ENCODE peak calls at places on chromosomes 16 and 17, in six cellular contexts. L is CD4-positive, alpha-beta memory T cell; N is lung; D is thoracic aorta; Z is dorsolateral prefrontal cortex; C is heart left ventricle. E is an unnamed sample.

GRCh38 chr16:8721693-8722348 is 47.4 kb downstream of the ABAT start:
- DNase-seq in L (no peak), N (no peak), D (no peak), Z (no peak), C (no peak), E (no peak)

GRCh38 chr16:87951550-87952538 is 610 bp downstream of the BANP start:
- DNase-seq in L (no peak), N (no peak), D (no peak), Z (no peak), C (no peak), E (peak)

GRCh38 chr17:74528491-74529199 is 2.6 kb downstream of the CD300LB start:
- DNase-seq in L (no peak), N (peak), D (no peak), Z (no peak), C (peak), E (peak)

GRCh38 chr17:37710344-37710886 is 34.4 kb downstream of the HNF1B start:
- DNase-seq in L (no peak), N (peak), D (no peak), Z (no peak), C (peak), E (no peak)

GRCh38 chr16:88992351-88993005 is 15.5 kb upstream of the CBFA2T3 start:
- DNase-seq in L (no peak), N (no peak), D (no peak), Z (no peak), C (no peak), E (no peak)

GRCh38 chr16:15950167-15950854 is 895 bp downstream of the ABCC1 start:
- DNase-seq in L (peak), N (peak), D (no peak), Z (no peak), C (peak), E (no peak)

GRCh38 chr16:19294156-19294649 is 8.7 kb downstream of the CLEC19A start:
- DNase-seq in L (no peak), N (peak), D (no peak), Z (peak), C (peak), E (peak)

GRCh38 chr17:83068641-83069570 is 10.5 kb upstream of the METRNL start:
- DNase-seq in L (peak), N (no peak), D (no peak), Z (no peak), C (no peak), E (peak)

GRCh38 chr16:3951861-3952332 is 71.4 kb upstream of the CREBBP start:
- DNase-seq in L (no peak), N (no peak), D (no peak), Z (no peak), C (no peak), E (no peak)

GRCh38 chr16:69351309-69352027 is at the start of gene TMED6:
- DNase-seq in L (no peak), N (no peak), D (no peak), Z (no peak), C (no peak), E (no peak)

GRCh38 chr17:11598274-11599221 is at the start of gene DNAH9:
- DNase-seq in L (no peak), N (peak), D (peak), Z (peak), C (peak), E (peak)

GRCh38 chr17:43769426-43769825 is 9.4 kb downstream of the DUSP3 start:
- DNase-seq in L (no peak), N (no peak), D (no peak), Z (no peak), C (no peak), E (no peak)

GRCh38 chr17:75779987-75780889 is 4.4 kb upstream of the UNK start:
- DNase-seq in L (no peak), N (no peak), D (no peak), Z (no peak), C (no peak), E (no peak)
- H3K4me3 ChIP-seq in L (no peak), N (no peak), D (peak), Z (peak), C (no peak), E (peak)

GRCh38 chr17:45311762-45312476 is 4.9 kb downstream of the MAP3K14 start:
- DNase-seq in L (peak), N (peak), D (no peak), Z (no peak), C (peak), E (no peak)
- H3K4me3 ChIP-seq in L (no peak), N (no peak), D (peak), Z (peak), C (peak), E (peak)

GRCh38 chr16:595094-595528 is 5.2 kb downstream of the RAB40C start:
- DNase-seq in L (no peak), N (no peak), D (no peak), Z (no peak), C (no peak), E (peak)

GRCh38 chr16:592518-593306 is 2.8 kb downstream of the RAB40C start:
- DNase-seq in L (peak), N (peak), D (no peak), Z (peak), C (no peak), E (peak)

GRCh38 chr16:593807-594206 is 3.9 kb downstream of the RAB40C start:
- DNase-seq in L (no peak), N (no peak), D (no peak), Z (no peak), C (no peak), E (no peak)

GRCh38 chr16:591892-592517 is 2.1 kb downstream of the RAB40C start:
- DNase-seq in L (no peak), N (no peak), D (no peak), Z (no peak), C (no peak), E (no peak)

DNA sequence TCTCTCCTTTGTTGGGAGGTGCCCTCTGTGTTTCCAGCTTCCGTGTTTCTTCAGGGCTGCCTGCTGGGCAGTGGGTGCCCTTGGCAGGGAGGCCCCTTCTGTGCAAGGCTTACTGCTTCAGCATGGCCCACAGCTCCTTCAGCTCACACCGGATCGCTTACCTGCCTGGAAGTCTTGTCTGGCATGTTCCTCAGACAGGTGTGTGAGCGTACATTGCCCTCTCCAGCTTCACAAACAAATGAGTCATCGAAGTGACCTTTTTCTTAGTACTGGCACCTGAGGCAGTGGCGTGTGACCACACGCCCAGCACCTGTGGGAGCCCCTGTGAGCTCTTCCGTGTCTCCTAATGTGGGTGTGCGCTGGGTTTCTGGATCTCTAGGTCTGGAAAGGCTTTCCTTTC is 3.5 kb downstream of the RAB40C start:
- DNase-seq in L (no peak), N (peak), D (no peak), Z (no peak), C (no peak), E (no peak)
- H3K4me3 ChIP-seq in L (no peak), N (no peak), D (no peak), Z (peak), C (no peak), E (peak)

GRCh38 chr17:14307560-14308024 is 6.7 kb downstream of the HS3ST3B1 start:
- DNase-seq in L (no peak), N (no peak), D (no peak), Z (no peak), C (no peak), E (no peak)
- H3K4me3 ChIP-seq in L (no peak), N (no peak), D (no peak), Z (no peak), C (no peak), E (no peak)

GRCh38 chr17:65054602-65055001 is 1.9 kb downstream of the GNA13 start:
- DNase-seq in L (no peak), N (no peak), D (no peak), Z (no peak), C (no peak), E (no peak)
- H3K4me3 ChIP-seq in L (peak), N (no peak), D (peak), Z (peak), C (peak), E (peak)

GRCh38 chr17:80497726-80498241 is 21.4 kb upstream of the NPTX1 start:
- DNase-seq in L (no peak), N (no peak), D (no peak), Z (no peak), C (no peak), E (no peak)
- H3K4me3 ChIP-seq in L (no peak), N (no peak), D (peak), Z (no peak), C (peak), E (no peak)

DNA sequence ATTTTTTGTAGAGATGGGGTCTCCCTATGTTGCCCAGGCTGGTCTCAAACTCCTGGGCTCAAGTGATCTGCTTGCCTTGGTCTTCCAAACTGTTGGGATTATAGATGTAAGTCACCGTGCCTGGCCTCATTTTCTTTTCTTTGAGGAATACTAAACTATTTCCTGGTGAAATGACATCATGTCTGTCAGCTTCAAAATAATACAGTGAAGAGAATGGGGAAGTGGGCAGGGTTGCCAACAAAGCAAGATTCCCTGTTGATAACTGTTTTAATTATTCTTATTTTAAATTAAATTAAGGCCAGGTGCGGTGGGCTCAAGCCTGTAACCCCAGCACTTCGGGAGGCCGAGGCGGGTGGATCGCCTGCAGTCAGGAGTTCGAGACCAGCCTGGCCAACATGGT is 21.1 kb downstream of the PIPOX start:
- DNase-seq in L (no peak), N (no peak), D (no peak), Z (no peak), C (no peak), E (no peak)
- H3K4me3 ChIP-seq in L (no peak), N (no peak), D (no peak), Z (no peak), C (no peak), E (no peak)

GRCh38 chr17:352421-353212 is at the start of gene RPH3AL:
- DNase-seq in L (no peak), N (peak), D (no peak), Z (no peak), C (peak), E (no peak)

GRCh38 chr17:354651-355556 is 2.3 kb upstream of the RPH3AL start:
- DNase-seq in L (no peak), N (peak), D (no peak), Z (no peak), C (no peak), E (no peak)

GRCh38 chr17:351875-352420 is 659 bp downstream of the RPH3AL start:
- DNase-seq in L (no peak), N (no peak), D (no peak), Z (no peak), C (no peak), E (no peak)

GRCh38 chr17:353838-354234 is 1.2 kb upstream of the RPH3AL start:
- DNase-seq in L (no peak), N (no peak), D (no peak), Z (no peak), C (no peak), E (no peak)

GRCh38 chr17:353213-353837 is 718 bp upstream of the RPH3AL start:
- DNase-seq in L (no peak), N (no peak), D (no peak), Z (no peak), C (no peak), E (no peak)
- H3K4me3 ChIP-seq in L (no peak), N (no peak), D (no peak), Z (no peak), C (no peak), E (no peak)

DNA sequence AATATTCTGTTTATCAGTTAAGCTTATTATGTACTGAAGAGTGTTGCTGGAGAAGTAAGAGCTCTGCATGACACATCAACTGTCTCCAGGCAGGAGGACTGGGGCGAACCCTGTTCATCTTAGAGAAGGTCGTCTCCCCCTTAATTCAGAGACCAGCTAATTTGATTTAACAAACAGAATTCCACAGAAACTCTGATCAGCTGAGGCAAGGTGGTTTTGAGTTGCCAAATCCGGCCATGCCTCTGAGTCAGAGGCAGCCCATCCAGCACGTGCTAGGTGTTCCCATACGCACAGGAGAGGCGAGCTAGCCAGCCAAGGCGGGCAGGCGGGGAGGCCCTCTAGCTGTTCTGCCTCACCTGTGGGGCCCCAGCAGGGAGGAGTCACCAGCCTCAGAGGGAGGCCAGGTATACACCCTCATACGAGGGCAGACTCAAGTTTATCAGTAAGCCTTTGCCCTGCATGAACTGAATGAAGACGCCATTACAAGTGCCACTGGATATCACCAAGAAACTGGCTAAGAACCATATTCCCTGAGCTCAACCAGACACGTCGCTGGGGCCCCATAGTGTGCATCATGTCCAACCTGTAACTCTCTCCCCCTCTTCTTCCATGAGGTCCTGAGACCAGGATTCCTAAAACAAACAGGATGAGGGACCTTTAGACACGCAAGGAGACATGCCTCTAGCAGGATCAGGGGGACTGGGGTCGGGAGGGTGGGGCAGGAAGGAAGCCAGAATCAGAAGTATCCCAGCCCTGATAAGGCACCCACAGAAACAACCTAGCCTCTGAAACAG is 25.7 kb downstream of the STAT5A start:
- DNase-seq in L (peak), N (no peak), D (no peak), Z (no peak), C (no peak), E (no peak)
- H3K4me3 ChIP-seq in L (no peak), N (no peak), D (no peak), Z (no peak), C (no peak), E (no peak)

E was measured in suprapubic skin.